ENCODE peak calls at places on chromosomes 2 and 18, in five cellular contexts. A is neural crest cell, B is CD14-positive monocyte, Q is ACHN, O is amygdala. Z is an unnamed sample.

GRCh38 chr2:195368530-195369216 is 288.4 kb upstream of the SLC39A10 start:
- DNase-seq in A (no peak), B (no peak), Q (no peak), O (no peak), Z (no peak)

GRCh38 chr2:130759906-130760753 is 4.8 kb downstream of the AMER3 start:
- DNase-seq in A (no peak), B (no peak), Q (peak), O (no peak), Z (no peak)

GRCh38 chr2:238009563-238009962 is 42.7 kb downstream of the UBE2F start:
- DNase-seq in A (no peak), B (no peak), Q (no peak), O (peak), Z (no peak)

GRCh38 chr2:223123859-223124610 is 72.0 kb downstream of the KCNE4 start:
- DNase-seq in A (no peak), B (no peak), Q (no peak), O (no peak), Z (no peak)

GRCh38 chr2:11933854-11934253 is 187.4 kb downstream of the LPIN1 start:
- DNase-seq in A (no peak), B (no peak), Q (no peak), O (no peak), Z (no peak)

GRCh38 chr2:184261818-184262217 is 336.5 kb upstream of the ZNF804A start:
- DNase-seq in A (no peak), B (no peak), Q (no peak), O (no peak), Z (no peak)

GRCh38 chr2:177143444-177143843 is 69.2 kb upstream of the HNRNPA3 start:
- DNase-seq in A (no peak), B (no peak), Q (peak), O (no peak), Z (no peak)

GRCh38 chr2:238875531-238876231 is 27.8 kb downstream of the TWIST2 start:
- DNase-seq in A (no peak), B (no peak), Q (no peak), O (no peak), Z (no peak)

GRCh38 chr2:231464576-231465540 is 574 bp upstream of the NCL start:
- DNase-seq in A (peak), B (no peak), Q (no peak), O (peak), Z (peak)

GRCh38 chr18:63553117-63553516 is 10.9 kb downstream of the SERPINB12 start:
- DNase-seq in A (no peak), B (peak), Q (no peak), O (no peak), Z (no peak)

GRCh38 chr18:31241900-31242409 is 76.0 kb upstream of the DSG1 start:
- DNase-seq in A (peak), B (no peak), Q (peak), O (no peak), Z (peak)

GRCh38 chr2:182587831-182588230 is 128.2 kb upstream of the DNAJC10 start:
- DNase-seq in A (no peak), B (no peak), Q (peak), O (no peak), Z (no peak)

GRCh38 chr2:159155315-159155714 is 131.2 kb downstream of the WDSUB1 start:
- DNase-seq in A (no peak), B (no peak), Q (no peak), O (no peak), Z (no peak)

GRCh38 chr2:60105868-60106267 is 447.6 kb downstream of the BCL11A start:
- DNase-seq in A (no peak), B (no peak), Q (no peak), O (peak), Z (no peak)

GRCh38 chr2:205695460-205695979 is 13.2 kb downstream of the NRP2 start:
- DNase-seq in A (no peak), B (no peak), Q (no peak), O (no peak), Z (no peak)

GRCh38 chr2:183059561-183059960 is 19.0 kb upstream of the DUSP19 start:
- DNase-seq in A (no peak), B (no peak), Q (peak), O (no peak), Z (no peak)

GRCh38 chr2:144356402-144356801 is 163.5 kb downstream of the ZEB2 start:
- DNase-seq in A (no peak), B (no peak), Q (no peak), O (no peak), Z (no peak)

GRCh38 chr2:206740800-206741199 is 22.6 kb upstream of the DYTN start:
- DNase-seq in A (no peak), B (no peak), Q (no peak), O (no peak), Z (no peak)

GRCh38 chr2:1515986-1516797 is 102.9 kb downstream of the TPO start:
- DNase-seq in A (no peak), B (no peak), Q (no peak), O (no peak), Z (no peak)

GRCh38 chr2:64866797-64867196 is 122.4 kb upstream of the SLC1A4 start:
- DNase-seq in A (no peak), B (no peak), Q (peak), O (peak), Z (no peak)

GRCh38 chr2:227671170-227671887 is 4.7 kb downstream of the SCYGR5 start:
- DNase-seq in A (no peak), B (no peak), Q (no peak), O (no peak), Z (no peak)

GRCh38 chr2:162111958-162112850 is 38.2 kb upstream of the DPP4 start:
- DNase-seq in A (no peak), B (no peak), Q (no peak), O (no peak), Z (no peak)

GRCh38 chr2:109453596-109453995 is 160.2 kb downstream of the SEPTIN10 start:
- DNase-seq in A (no peak), B (peak), Q (no peak), O (no peak), Z (no peak)

GRCh38 chr2:127463155-127463991 is 45.1 kb downstream of the PROC start:
- DNase-seq in A (no peak), B (no peak), Q (no peak), O (no peak), Z (no peak)

GRCh38 chr2:195212586-195212985 is 444.4 kb upstream of the SLC39A10 start:
- DNase-seq in A (no peak), B (no peak), Q (no peak), O (no peak), Z (no peak)